ENCODE peak calls at places on chromosomes 6 and 20, in four cellular contexts. F is T-cell; E is CD4-positive, alpha-beta T cell; U is HAP-1. M is an unnamed sample.

GRCh38 chr6:6781172-6781876 is 192.8 kb downstream of the LY86 start:
- DNase-seq in F (no peak), E (no peak), U (no peak), M (no peak)

GRCh38 chr6:89495961-89496535 is 63.1 kb downstream of the ANKRD6 start:
- DNase-seq in F (no peak), E (no peak), U (peak), M (no peak)

GRCh38 chr6:30725713-30726505 is 5.8 kb downstream of the TUBB start:
- DNase-seq in F (no peak), E (no peak), U (peak), M (no peak)

GRCh38 chr20:3238616-3239025 is 369 bp downstream of the SLC4A11 start:
- DNase-seq in F (peak), E (peak), U (peak), M (peak)

GRCh38 chr6:53915292-53915691 is 120.5 kb downstream of the LRRC1 start:
- DNase-seq in F (no peak), E (no peak), U (no peak), M (no peak)

GRCh38 chr6:28943557-28944411 is 20.0 kb upstream of the TRIM27 start:
- DNase-seq in F (peak), E (peak), U (peak), M (peak)

GRCh38 chr6:28944412-28945006 is 20.7 kb upstream of the TRIM27 start:
- DNase-seq in F (peak), E (peak), U (peak), M (peak)

GRCh38 chr6:2810092-2810671 is 31.5 kb downstream of the SERPINB1 start:
- DNase-seq in F (no peak), E (no peak), U (no peak), M (no peak)

GRCh38 chr20:62427172-62428007 is at the start of gene RBBP8NL:
- DNase-seq in F (no peak), E (no peak), U (no peak), M (no peak)

GRCh38 chr6:106693343-106693742 is 64.0 kb downstream of the QRSL1 start:
- DNase-seq in F (no peak), E (no peak), U (no peak), M (no peak)

GRCh38 chr20:47276856-47277541 is 79.5 kb downstream of the ZMYND8 start:
- DNase-seq in F (no peak), E (no peak), U (no peak), M (no peak)

GRCh38 chr6:3749390-3749978 is 2.0 kb downstream of the PXDC1 start:
- DNase-seq in F (no peak), E (no peak), U (peak), M (no peak)

GRCh38 chr20:35828434-35828833 is 56.6 kb downstream of the PHF20 start:
- DNase-seq in F (no peak), E (no peak), U (no peak), M (no peak)

GRCh38 chr6:103672169-103672568 is 1187.5 kb downstream of the HACE1 start:
- DNase-seq in F (no peak), E (no peak), U (no peak), M (no peak)

GRCh38 chr6:147063469-147064031 is 140.7 kb upstream of the STXBP5 start:
- DNase-seq in F (no peak), E (no peak), U (no peak), M (no peak)

GRCh38 chr20:4944518-4944917 is 56.8 kb downstream of the SLC23A2 start:
- DNase-seq in F (no peak), E (no peak), U (peak), M (no peak)

GRCh38 chr6:29907637-29908340 is 34.5 kb upstream of the HLA-A start:
- DNase-seq in F (no peak), E (no peak), U (no peak), M (no peak)

GRCh38 chr20:36929290-36929689 is 22.2 kb downstream of the SAMHD1 start:
- DNase-seq in F (no peak), E (no peak), U (no peak), M (no peak)

GRCh38 chr20:20089939-20090338 is 37.6 kb downstream of the CFAP61 start:
- DNase-seq in F (no peak), E (no peak), U (no peak), M (no peak)

GRCh38 chr6:4599924-4600323 is 176.3 kb upstream of the CDYL start:
- DNase-seq in F (no peak), E (no peak), U (no peak), M (no peak)

GRCh38 chr6:148317739-148318138 is 24.9 kb upstream of the SASH1 start:
- DNase-seq in F (no peak), E (no peak), U (no peak), M (no peak)

GRCh38 chr6:13486679-13487121 is 700 bp downstream of the GFOD1 start:
- DNase-seq in F (peak), E (peak), U (peak), M (peak)

GRCh38 chr6:47084530-47084929 is 42.4 kb upstream of the ADGRF1 start:
- DNase-seq in F (no peak), E (no peak), U (no peak), M (no peak)

GRCh38 chr6:89483111-89483720 is 50.3 kb downstream of the ANKRD6 start:
- DNase-seq in F (no peak), E (no peak), U (peak), M (no peak)

GRCh38 chr6:39847216-39847615 is 55.0 kb downstream of the DAAM2 start:
- DNase-seq in F (no peak), E (no peak), U (no peak), M (no peak)

GRCh38 chr20:35821807-35822242 is 50.0 kb downstream of the PHF20 start:
- DNase-seq in F (no peak), E (no peak), U (no peak), M (no peak)

GRCh38 chr6:117677553-117678131 is 2.4 kb downstream of the NUS1 start:
- DNase-seq in F (no peak), E (no peak), U (no peak), M (peak)

GRCh38 chr6:52418606-52419005 is 1.5 kb upstream of the EFHC1 start:
- DNase-seq in F (no peak), E (no peak), U (no peak), M (no peak)

GRCh38 chr6:119517428-119517827 is 167.9 kb upstream of the MAN1A1 start:
- DNase-seq in F (no peak), E (no peak), U (no peak), M (no peak)

GRCh38 chr6:85459224-85459901 is 9.5 kb downstream of the NT5E start:
- DNase-seq in F (no peak), E (no peak), U (no peak), M (no peak)

GRCh38 chr6:94548211-94548610 is 1029.1 kb upstream of the MANEA start:
- DNase-seq in F (no peak), E (no peak), U (no peak), M (no peak)